ENCODE peak calls at places on chromosomes 4 and X, in ten cellular contexts. P, V, S, F, I, O, M, K, A and D are unnamed samples.

GRCh38 chr4:71231753-71232420 is 106.9 kb upstream of the SLC4A4 start:
- DNase-seq in P (no peak), V (no peak), S (no peak), F (no peak), I (no peak), O (no peak), M (no peak), K (no peak), A (no peak), D (no peak)

GRCh38 chr4:16995451-16995850 is 97.0 kb upstream of the LDB2 start:
- DNase-seq in P (no peak), V (peak), S (no peak), F (no peak), I (no peak), O (no peak), M (no peak), K (no peak), A (no peak), D (no peak)

GRCh38 chrX:105696870-105697269 is 125.5 kb upstream of the NRK start:
- DNase-seq in P (no peak), V (no peak), S (no peak), F (no peak), I (no peak), O (no peak), M (no peak), K (no peak), A (no peak), D (no peak)

GRCh38 chr4:145808021-145808650 is 128.2 kb downstream of the C4orf51 start:
- DNase-seq in P (no peak), V (peak), S (no peak), F (no peak), I (peak), O (peak), M (no peak), K (peak), A (peak), D (no peak)

GRCh38 chr4:57148177-57148576 is 38.0 kb upstream of the IGFBP7 start:
- DNase-seq in P (no peak), V (peak), S (no peak), F (no peak), I (no peak), O (no peak), M (no peak), K (no peak), A (no peak), D (no peak)

GRCh38 chr4:4555916-4556315 is 14.1 kb upstream of the STX18 start:
- DNase-seq in P (no peak), V (peak), S (no peak), F (no peak), I (no peak), O (peak), M (no peak), K (no peak), A (peak), D (no peak)

GRCh38 chr4:6222761-6223292 is 22.5 kb upstream of the JAKMIP1 start:
- DNase-seq in P (no peak), V (no peak), S (peak), F (no peak), I (peak), O (no peak), M (peak), K (no peak), A (no peak), D (no peak)

GRCh38 chr4:176781739-176782100 is 11.0 kb downstream of the VEGFC start:
- DNase-seq in P (no peak), V (peak), S (no peak), F (no peak), I (no peak), O (no peak), M (no peak), K (no peak), A (no peak), D (no peak)

GRCh38 chr4:173403051-173403450 is 4.1 kb upstream of the SCRG1 start:
- DNase-seq in P (no peak), V (peak), S (no peak), F (no peak), I (no peak), O (no peak), M (no peak), K (peak), A (no peak), D (no peak)
- H3K27ac ChIP-seq in P (peak), V (no peak), S (no peak), F (peak), I (no peak), O (no peak), M (no peak), K (no peak), A (no peak), D (no peak)

GRCh38 chr4:73588613-73589012 is 31.6 kb downstream of the RASSF6 start:
- DNase-seq in P (no peak), V (no peak), S (no peak), F (no peak), I (no peak), O (no peak), M (no peak), K (no peak), A (no peak), D (no peak)
- H3K27ac ChIP-seq in P (no peak), V (no peak), S (no peak), F (no peak), I (no peak), O (no peak), M (no peak), K (no peak), A (no peak), D (no peak)

GRCh38 chr4:159220353-159220752 is 117.5 kb downstream of the RAPGEF2 start:
- DNase-seq in P (no peak), V (no peak), S (no peak), F (no peak), I (no peak), O (no peak), M (no peak), K (no peak), A (no peak), D (no peak)

GRCh38 chr4:159216834-159217233 is 114.0 kb downstream of the RAPGEF2 start:
- DNase-seq in P (no peak), V (no peak), S (no peak), F (no peak), I (no peak), O (no peak), M (no peak), K (no peak), A (no peak), D (no peak)

GRCh38 chr4:159222158-159222557 is 119.3 kb downstream of the RAPGEF2 start:
- DNase-seq in P (no peak), V (no peak), S (no peak), F (no peak), I (no peak), O (no peak), M (no peak), K (no peak), A (no peak), D (no peak)

GRCh38 chr4:159221280-159221679 is 118.4 kb downstream of the RAPGEF2 start:
- DNase-seq in P (no peak), V (no peak), S (no peak), F (no peak), I (no peak), O (no peak), M (no peak), K (no peak), A (no peak), D (no peak)

GRCh38 chr4:159219862-159220261 is 117.0 kb downstream of the RAPGEF2 start:
- DNase-seq in P (no peak), V (no peak), S (no peak), F (no peak), I (no peak), O (no peak), M (no peak), K (no peak), A (no peak), D (no peak)
- H3K27ac ChIP-seq in P (no peak), V (no peak), S (no peak), F (no peak), I (no peak), O (no peak), M (no peak), K (no peak), A (no peak), D (no peak)

DNA sequence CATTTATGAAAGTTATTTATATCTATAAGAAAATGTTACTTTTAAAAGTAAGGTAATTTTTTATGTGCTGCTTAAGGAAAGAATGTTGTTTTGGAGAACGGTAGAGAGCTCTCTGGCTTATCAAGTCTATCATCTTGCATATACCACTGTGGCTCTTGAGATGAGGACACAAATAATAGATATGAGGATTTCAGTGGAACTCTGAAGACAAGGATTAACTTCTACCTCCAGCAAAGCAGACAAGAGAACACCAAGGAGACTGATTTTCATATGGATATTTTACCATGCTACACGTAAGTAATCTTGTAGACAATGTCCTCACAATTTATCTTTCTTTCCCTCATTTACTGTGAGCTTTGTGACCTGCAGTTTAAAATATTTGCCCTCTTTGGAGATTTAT is 557.5 kb upstream of the NDST4 start:
- DNase-seq in P (no peak), V (no peak), S (no peak), F (no peak), I (no peak), O (no peak), M (no peak), K (no peak), A (no peak), D (no peak)
- H3K27ac ChIP-seq in P (no peak), V (no peak), S (no peak), F (no peak), I (no peak), O (no peak), M (no peak), K (no peak), A (no peak), D (no peak)